ENCODE peak calls at places on chromosome 10, in nine cellular contexts. I is HuH-7.5; W is stimulated activated CD4-positive, alpha-beta T cell treated with anti-CD3 and anti-CD28 coated beads, TNF-alpha, amount 100 ng/mL, for 1 hour; F is choroid plexus epithelial cell; T is ELR; Y is hepatocyte; E is IMR-90; L is neural progenitor cell; R is activated T-cell treated with anti-CD3 and anti-CD28 coated beads for 1 hour. V is an unnamed sample.

GRCh38 chr10:68870545-68871104 is 30.5 kb upstream of the DDX50 start:
- DNase-seq in I (no peak), W (no peak), F (no peak), T (no peak), Y (no peak), E (no peak), L (no peak), R (no peak), V (no peak)

GRCh38 chr10:101050206-101051069 is 11.4 kb upstream of the KAZALD1 start:
- DNase-seq in I (peak), W (peak), F (peak), T (peak), Y (peak), E (no peak), L (peak), R (peak), V (peak)

GRCh38 chr10:49550563-49550962 is 11.6 kb upstream of the ERCC6 start:
- DNase-seq in I (no peak), W (no peak), F (peak), T (peak), Y (no peak), E (peak), L (no peak), R (no peak), V (no peak)

GRCh38 chr10:15293862-15294835 is 76.9 kb downstream of the FAM171A1 start:
- DNase-seq in I (no peak), W (no peak), F (peak), T (peak), Y (no peak), E (peak), L (no peak), R (no peak), V (no peak)

GRCh38 chr10:110456046-110456445 is 41.7 kb upstream of the DUSP5 start:
- DNase-seq in I (no peak), W (no peak), F (no peak), T (no peak), Y (no peak), E (no peak), L (no peak), R (no peak), V (no peak)

GRCh38 chr10:103816431-103816830 is 38.9 kb downstream of the SH3PXD2A start:
- DNase-seq in I (no peak), W (no peak), F (peak), T (peak), Y (no peak), E (peak), L (no peak), R (no peak), V (no peak)

GRCh38 chr10:6973904-6974303 is 393.8 kb upstream of the PRKCQ start:
- DNase-seq in I (no peak), W (no peak), F (no peak), T (no peak), Y (no peak), E (no peak), L (no peak), R (no peak), V (no peak)

GRCh38 chr10:110398419-110399162 is 93.9 kb upstream of the SMNDC1 start:
- DNase-seq in I (no peak), W (no peak), F (peak), T (peak), Y (peak), E (peak), L (peak), R (no peak), V (no peak)

GRCh38 chr10:98047009-98047741 is 16.8 kb upstream of the CRTAC1 start:
- DNase-seq in I (no peak), W (no peak), F (no peak), T (no peak), Y (no peak), E (no peak), L (no peak), R (no peak), V (no peak)

GRCh38 chr10:43194266-43194665 is 56.0 kb downstream of the CSGALNACT2 start:
- DNase-seq in I (no peak), W (no peak), F (no peak), T (no peak), Y (no peak), E (no peak), L (no peak), R (no peak), V (no peak)

GRCh38 chr10:88886557-88886956 is 6.5 kb downstream of the STAMBPL1 start:
- DNase-seq in I (no peak), W (no peak), F (no peak), T (peak), Y (no peak), E (no peak), L (no peak), R (no peak), V (no peak)

GRCh38 chr10:68231106-68231901 is 609 bp downstream of the ATOH7 start:
- DNase-seq in I (peak), W (no peak), F (peak), T (peak), Y (peak), E (peak), L (peak), R (peak), V (peak)

GRCh38 chr10:5871596-5871995 is 18.1 kb downstream of the ANKRD16 start:
- DNase-seq in I (no peak), W (no peak), F (no peak), T (no peak), Y (no peak), E (peak), L (no peak), R (no peak), V (no peak)

GRCh38 chr10:5649746-5650145 is 16.6 kb downstream of the ASB13 start:
- DNase-seq in I (no peak), W (no peak), F (no peak), T (no peak), Y (no peak), E (no peak), L (no peak), R (no peak), V (no peak)

GRCh38 chr10:102115775-102116174 is 4.4 kb downstream of the LDB1 start:
- DNase-seq in I (no peak), W (no peak), F (no peak), T (no peak), Y (no peak), E (peak), L (no peak), R (no peak), V (no peak)

GRCh38 chr10:74821501-74821900 is 4.9 kb upstream of the KAT6B start:
- DNase-seq in I (no peak), W (no peak), F (no peak), T (no peak), Y (no peak), E (no peak), L (no peak), R (no peak), V (no peak)

GRCh38 chr10:78343266-78343665 is 309.6 kb downstream of the RPS24 start:
- DNase-seq in I (no peak), W (no peak), F (no peak), T (no peak), Y (no peak), E (no peak), L (no peak), R (no peak), V (no peak)

GRCh38 chr10:76523215-76523614 is 1091.8 kb downstream of the LRMDA start:
- DNase-seq in I (no peak), W (no peak), F (no peak), T (no peak), Y (no peak), E (no peak), L (no peak), R (no peak), V (no peak)

GRCh38 chr10:110978204-110978603 is 58.8 kb downstream of the SHOC2 start:
- DNase-seq in I (no peak), W (no peak), F (peak), T (no peak), Y (no peak), E (peak), L (no peak), R (no peak), V (no peak)

GRCh38 chr10:102675887-102676616 is 31.8 kb downstream of the TRIM8 start:
- DNase-seq in I (no peak), W (no peak), F (peak), T (peak), Y (peak), E (peak), L (peak), R (no peak), V (no peak)

GRCh38 chr10:7625836-7626235 is 40.9 kb downstream of the ITIH5 start:
- DNase-seq in I (no peak), W (no peak), F (no peak), T (no peak), Y (no peak), E (no peak), L (no peak), R (no peak), V (no peak)

GRCh38 chr10:96390460-96390864 is 31.7 kb upstream of the OPALIN start:
- DNase-seq in I (no peak), W (no peak), F (no peak), T (no peak), Y (no peak), E (no peak), L (no peak), R (no peak), V (no peak)

GRCh38 chr10:71493741-71494140 is 97.0 kb downstream of the CDH23 start:
- DNase-seq in I (no peak), W (no peak), F (no peak), T (peak), Y (no peak), E (no peak), L (no peak), R (no peak), V (no peak)

GRCh38 chr10:29559996-29560395 is 74.8 kb downstream of the SVIL start:
- DNase-seq in I (no peak), W (no peak), F (no peak), T (no peak), Y (no peak), E (no peak), L (no peak), R (no peak), V (no peak)

GRCh38 chr10:25288181-25288580 is 113.4 kb downstream of the GPR158 start:
- DNase-seq in I (no peak), W (no peak), F (peak), T (no peak), Y (no peak), E (no peak), L (no peak), R (no peak), V (no peak)

GRCh38 chr10:71390435-71390820 is 6.3 kb upstream of the CDH23 start:
- DNase-seq in I (no peak), W (no peak), F (no peak), T (no peak), Y (no peak), E (no peak), L (no peak), R (no peak), V (no peak)

GRCh38 chr10:23157239-23157661 is 34.9 kb upstream of the PTF1A start:
- DNase-seq in I (no peak), W (no peak), F (no peak), T (no peak), Y (no peak), E (no peak), L (no peak), R (no peak), V (no peak)

GRCh38 chr10:12396567-12396966 is 47.2 kb downstream of the CAMK1D start:
- DNase-seq in I (no peak), W (no peak), F (no peak), T (no peak), Y (no peak), E (peak), L (no peak), R (no peak), V (no peak)

GRCh38 chr10:20737107-20737506 is 160.0 kb downstream of the NEBL start:
- DNase-seq in I (no peak), W (no peak), F (no peak), T (no peak), Y (no peak), E (no peak), L (no peak), R (no peak), V (no peak)

GRCh38 chr10:101367569-101368453 is 13.8 kb downstream of the BTRC start:
- DNase-seq in I (no peak), W (no peak), F (peak), T (peak), Y (no peak), E (peak), L (no peak), R (no peak), V (no peak)

GRCh38 chr10:22803201-22803895 is 89.0 kb upstream of the PIP4K2A start:
- DNase-seq in I (no peak), W (no peak), F (peak), T (peak), Y (no peak), E (peak), L (no peak), R (no peak), V (no peak)

GRCh38 chr10:133278577-133279265 is 2.1 kb upstream of the ADAM8 start:
- DNase-seq in I (peak), W (no peak), F (peak), T (peak), Y (peak), E (peak), L (no peak), R (no peak), V (no peak)

GRCh38 chr10:110706690-110707098 is 62.6 kb downstream of the RBM20 start:
- DNase-seq in I (no peak), W (no peak), F (peak), T (peak), Y (no peak), E (peak), L (peak), R (no peak), V (no peak)

GRCh38 chr10:88849224-88849623 is 2.4 kb downstream of the ANKRD22 start:
- DNase-seq in I (no peak), W (no peak), F (peak), T (peak), Y (no peak), E (peak), L (no peak), R (no peak), V (no peak)

GRCh38 chr10:43135656-43136055 is 2.6 kb upstream of the CSGALNACT2 start:
- DNase-seq in I (no peak), W (no peak), F (no peak), T (no peak), Y (no peak), E (no peak), L (no peak), R (no peak), V (no peak)

GRCh38 chr10:525565-526315 is 163.7 kb downstream of the DIP2C start:
- DNase-seq in I (no peak), W (no peak), F (no peak), T (peak), Y (no peak), E (peak), L (no peak), R (no peak), V (no peak)

GRCh38 chr10:91908358-91909177 is 718 bp downstream of the FGFBP3 start:
- DNase-seq in I (peak), W (peak), F (peak), T (peak), Y (peak), E (peak), L (peak), R (peak), V (peak)